ENCODE peak calls at places on chromosomes 1 and 21, in five cellular contexts. One of them, this sample, is unnamed.
A peak's percentile ranks its signal among the peaks of the same experiment; 100 is the strongest.

GRCh38 chr1:5466487-5466886 is 525.7 kb downstream of the NPHP4 start:
- DNase-seq in MV-4-11: peak; percentile 78
- DNase-seq in glutamatergic neuron: no peak
- DNase-seq in NCI-H1092: no peak
- DNase-seq in type B pancreatic cell: no peak
- DNase-seq in this sample: no peak

GRCh38 chr1:46523556-46524443 is 27.6 kb downstream of the KNCN start:
- DNase-seq in NCI-H1092: no peak
- DNase-seq in type B pancreatic cell: no peak
- DNase-seq in MV-4-11: no peak
- DNase-seq in glutamatergic neuron: no peak
- DNase-seq in this sample: no peak

GRCh38 chr21:45294509-45295291 is 7.0 kb upstream of the POFUT2 start:
- DNase-seq in NCI-H1092: no peak
- DNase-seq in type B pancreatic cell: peak; percentile 75
- DNase-seq in MV-4-11: no peak
- DNase-seq in glutamatergic neuron: no peak
- DNase-seq in this sample: no peak

GRCh38 chr1:99590578-99591209 is 55.2 kb upstream of the PALMD start:
- DNase-seq in MV-4-11: no peak
- DNase-seq in NCI-H1092: no peak
- DNase-seq in glutamatergic neuron: no peak
- DNase-seq in type B pancreatic cell: no peak
- DNase-seq in this sample: no peak

GRCh38 chr21:41526478-41527087 is 18.6 kb upstream of the TMPRSS2 start:
- DNase-seq in glutamatergic neuron: no peak
- DNase-seq in NCI-H1092: no peak
- DNase-seq in MV-4-11: no peak
- DNase-seq in type B pancreatic cell: no peak
- DNase-seq in this sample: no peak

GRCh38 chr1:198179556-198179981 is 22.8 kb downstream of the NEK7 start:
- DNase-seq in NCI-H1092: no peak
- DNase-seq in MV-4-11: peak; percentile 76
- DNase-seq in glutamatergic neuron: no peak
- DNase-seq in type B pancreatic cell: no peak
- DNase-seq in this sample: no peak

GRCh38 chr1:84181350-84182005 is 37.4 kb downstream of the PRKACB start:
- DNase-seq in type B pancreatic cell: no peak
- DNase-seq in glutamatergic neuron: no peak
- DNase-seq in NCI-H1092: no peak
- DNase-seq in MV-4-11: no peak
- DNase-seq in this sample: no peak

GRCh38 chr21:26199471-26199870 is 28.9 kb upstream of the APP start:
- DNase-seq in glutamatergic neuron: no peak
- DNase-seq in type B pancreatic cell: no peak
- DNase-seq in NCI-H1092: no peak
- DNase-seq in MV-4-11: no peak
- DNase-seq in this sample: no peak

GRCh38 chr1:200040516-200041138 is 13.1 kb downstream of the NR5A2 start:
- DNase-seq in MV-4-11: no peak
- DNase-seq in type B pancreatic cell: no peak
- DNase-seq in glutamatergic neuron: no peak
- DNase-seq in NCI-H1092: no peak
- DNase-seq in this sample: peak; percentile 60

GRCh38 chr1:40948741-40949528 is 30.6 kb upstream of the CTPS1 start:
- DNase-seq in MV-4-11: peak; percentile 72
- DNase-seq in NCI-H1092: peak; percentile 61
- DNase-seq in type B pancreatic cell: no peak
- DNase-seq in glutamatergic neuron: peak; percentile 74
- DNase-seq in this sample: peak; percentile 82

GRCh38 chr1:29590583-29591555 is 354.5 kb downstream of the PTPRU start:
- DNase-seq in NCI-H1092: no peak
- DNase-seq in MV-4-11: no peak
- DNase-seq in type B pancreatic cell: peak; percentile 48
- DNase-seq in glutamatergic neuron: no peak
- DNase-seq in this sample: no peak

GRCh38 chr21:25970254-25970930 is 200.2 kb downstream of the APP start:
- DNase-seq in type B pancreatic cell: no peak
- DNase-seq in NCI-H1092: no peak
- DNase-seq in glutamatergic neuron: no peak
- DNase-seq in MV-4-11: no peak
- DNase-seq in this sample: no peak

GRCh38 chr21:25457411-25457810 is 149.9 kb downstream of the MRPL39 start:
- DNase-seq in type B pancreatic cell: no peak
- DNase-seq in glutamatergic neuron: no peak
- DNase-seq in NCI-H1092: no peak
- DNase-seq in MV-4-11: peak; percentile 95
- DNase-seq in this sample: no peak

GRCh38 chr1:211353562-211354212 is 27.1 kb downstream of the TRAF5 start:
- DNase-seq in MV-4-11: no peak
- DNase-seq in NCI-H1092: no peak
- DNase-seq in glutamatergic neuron: no peak
- DNase-seq in type B pancreatic cell: no peak
- DNase-seq in this sample: no peak

GRCh38 chr1:239247299-239247698 is 139.1 kb upstream of the CHRM3 start:
- DNase-seq in glutamatergic neuron: no peak
- DNase-seq in NCI-H1092: no peak
- DNase-seq in MV-4-11: no peak
- DNase-seq in type B pancreatic cell: no peak
- DNase-seq in this sample: no peak

GRCh38 chr21:45379171-45379900 is 25.6 kb upstream of the COL18A1 start:
- DNase-seq in MV-4-11: no peak
- DNase-seq in glutamatergic neuron: peak; percentile 3
- DNase-seq in type B pancreatic cell: no peak
- DNase-seq in NCI-H1092: no peak
- DNase-seq in this sample: peak; percentile 5

GRCh38 chr1:228408041-228408868 is 1.6 kb upstream of the TRIM11 start:
- DNase-seq in NCI-H1092: no peak
- DNase-seq in type B pancreatic cell: no peak
- DNase-seq in MV-4-11: no peak
- DNase-seq in glutamatergic neuron: no peak
- DNase-seq in this sample: no peak

GRCh38 chr1:222310830-222311229 is 237.1 kb downstream of the HHIPL2 start:
- DNase-seq in NCI-H1092: no peak
- DNase-seq in glutamatergic neuron: peak; percentile 38
- DNase-seq in MV-4-11: peak; percentile 1
- DNase-seq in type B pancreatic cell: no peak
- DNase-seq in this sample: no peak

GRCh38 chr1:44059956-44060355 is 28.7 kb upstream of the SLC6A9 start:
- DNase-seq in MV-4-11: no peak
- DNase-seq in NCI-H1092: no peak
- DNase-seq in glutamatergic neuron: no peak
- DNase-seq in type B pancreatic cell: no peak
- DNase-seq in this sample: no peak

GRCh38 chr1:228275435-228276342 is 67.8 kb downstream of the OBSCN start:
- DNase-seq in MV-4-11: peak; percentile 71
- DNase-seq in NCI-H1092: peak; percentile 61
- DNase-seq in glutamatergic neuron: peak; percentile 87
- DNase-seq in type B pancreatic cell: peak; percentile 86
- DNase-seq in this sample: peak; percentile 90

This sample was measured in WTC11.